ENCODE peak calls at places on chromosomes 6 and 20, in eight cellular contexts. One of them, this sample, is unnamed.

GRCh38 chr6:41730531-41731436 is 4.6 kb downstream of the TFEB start:
- DNase-seq in endothelial cell of umbilical vein: peak
- DNase-seq in psoas muscle: no peak
- DNase-seq in fibroblast of the aortic adventitia: no peak
- DNase-seq in erythroblast: no peak
- DNase-seq in amniotic stem cell: no peak
- DNase-seq in endodermal cell: no peak
- DNase-seq in colonic mucosa: no peak
- DNase-seq in this sample: peak

GRCh38 chr6:124310139-124310538 is 506.5 kb downstream of the NKAIN2 start:
- DNase-seq in endothelial cell of umbilical vein: no peak
- DNase-seq in psoas muscle: no peak
- DNase-seq in fibroblast of the aortic adventitia: no peak
- DNase-seq in erythroblast: no peak
- DNase-seq in amniotic stem cell: no peak
- DNase-seq in endodermal cell: no peak
- DNase-seq in colonic mucosa: no peak
- DNase-seq in this sample: no peak

GRCh38 chr20:46814366-46815232 is 80.0 kb upstream of the EYA2 start:
- DNase-seq in endothelial cell of umbilical vein: no peak
- DNase-seq in psoas muscle: no peak
- DNase-seq in fibroblast of the aortic adventitia: peak
- DNase-seq in erythroblast: no peak
- DNase-seq in amniotic stem cell: peak
- DNase-seq in endodermal cell: peak
- DNase-seq in colonic mucosa: no peak
- DNase-seq in this sample: no peak

GRCh38 chr6:33075568-33076405 is at the start of gene HLA-DPB1:
- DNase-seq in endothelial cell of umbilical vein: peak
- DNase-seq in psoas muscle: no peak
- DNase-seq in fibroblast of the aortic adventitia: peak
- DNase-seq in erythroblast: peak
- DNase-seq in amniotic stem cell: no peak
- DNase-seq in endodermal cell: no peak
- DNase-seq in colonic mucosa: no peak
- DNase-seq in this sample: no peak

GRCh38 chr20:60050193-60050960 is 92.2 kb downstream of the CDH26 start:
- DNase-seq in endothelial cell of umbilical vein: no peak
- DNase-seq in psoas muscle: no peak
- DNase-seq in fibroblast of the aortic adventitia: no peak
- DNase-seq in erythroblast: no peak
- DNase-seq in amniotic stem cell: no peak
- DNase-seq in endodermal cell: peak
- DNase-seq in colonic mucosa: no peak
- DNase-seq in this sample: no peak

GRCh38 chr6:10268111-10268510 is 146.8 kb downstream of the TFAP2A start:
- DNase-seq in endothelial cell of umbilical vein: no peak
- DNase-seq in psoas muscle: no peak
- DNase-seq in fibroblast of the aortic adventitia: no peak
- DNase-seq in erythroblast: no peak
- DNase-seq in amniotic stem cell: no peak
- DNase-seq in endodermal cell: peak
- DNase-seq in colonic mucosa: no peak
- DNase-seq in this sample: no peak

GRCh38 chr20:967796-968742 is 34.0 kb downstream of the RSPO4 start:
- DNase-seq in endothelial cell of umbilical vein: peak
- DNase-seq in psoas muscle: no peak
- DNase-seq in fibroblast of the aortic adventitia: peak
- DNase-seq in erythroblast: peak
- DNase-seq in amniotic stem cell: no peak
- DNase-seq in endodermal cell: peak
- DNase-seq in colonic mucosa: peak
- DNase-seq in this sample: no peak

GRCh38 chr20:667351-668034 is 8.1 kb downstream of the SCRT2 start:
- DNase-seq in endothelial cell of umbilical vein: peak
- DNase-seq in psoas muscle: peak
- DNase-seq in fibroblast of the aortic adventitia: peak
- DNase-seq in erythroblast: peak
- DNase-seq in amniotic stem cell: no peak
- DNase-seq in endodermal cell: peak
- DNase-seq in colonic mucosa: peak
- DNase-seq in this sample: peak

GRCh38 chr6:156795825-156796224 is 18.6 kb downstream of the ARID1B start:
- DNase-seq in endothelial cell of umbilical vein: no peak
- DNase-seq in psoas muscle: no peak
- DNase-seq in fibroblast of the aortic adventitia: no peak
- DNase-seq in erythroblast: no peak
- DNase-seq in amniotic stem cell: no peak
- DNase-seq in endodermal cell: peak
- DNase-seq in colonic mucosa: no peak
- DNase-seq in this sample: no peak

GRCh38 chr6:97396880-97397279 is 113.9 kb upstream of the MMS22L start:
- DNase-seq in endothelial cell of umbilical vein: no peak
- DNase-seq in psoas muscle: no peak
- DNase-seq in fibroblast of the aortic adventitia: no peak
- DNase-seq in erythroblast: no peak
- DNase-seq in amniotic stem cell: no peak
- DNase-seq in endodermal cell: no peak
- DNase-seq in colonic mucosa: no peak
- DNase-seq in this sample: no peak

GRCh38 chr6:37042139-37042538 is 36.7 kb downstream of the FGD2 start:
- DNase-seq in endothelial cell of umbilical vein: no peak
- DNase-seq in psoas muscle: no peak
- DNase-seq in fibroblast of the aortic adventitia: no peak
- DNase-seq in erythroblast: no peak
- DNase-seq in amniotic stem cell: no peak
- DNase-seq in endodermal cell: peak
- DNase-seq in colonic mucosa: no peak
- DNase-seq in this sample: peak

GRCh38 chr6:43996614-43997341 is 130.5 kb downstream of the MRPL14 start:
- DNase-seq in endothelial cell of umbilical vein: no peak
- DNase-seq in psoas muscle: no peak
- DNase-seq in fibroblast of the aortic adventitia: no peak
- DNase-seq in erythroblast: no peak
- DNase-seq in amniotic stem cell: no peak
- DNase-seq in endodermal cell: peak
- DNase-seq in colonic mucosa: no peak
- DNase-seq in this sample: peak

GRCh38 chr6:39102024-39102820 is 12.8 kb downstream of the SAYSD1 start:
- DNase-seq in endothelial cell of umbilical vein: peak
- DNase-seq in psoas muscle: no peak
- DNase-seq in fibroblast of the aortic adventitia: peak
- DNase-seq in erythroblast: peak
- DNase-seq in amniotic stem cell: no peak
- DNase-seq in endodermal cell: peak
- DNase-seq in colonic mucosa: no peak
- DNase-seq in this sample: no peak

GRCh38 chr6:155183095-155183494 is 80.7 kb upstream of the CLDN20 start:
- DNase-seq in endothelial cell of umbilical vein: peak
- DNase-seq in psoas muscle: no peak
- DNase-seq in fibroblast of the aortic adventitia: no peak
- DNase-seq in erythroblast: no peak
- DNase-seq in amniotic stem cell: no peak
- DNase-seq in endodermal cell: no peak
- DNase-seq in colonic mucosa: no peak
- DNase-seq in this sample: no peak

GRCh38 chr20:37316116-37316774 is 26.8 kb downstream of the MANBAL start:
- DNase-seq in endothelial cell of umbilical vein: no peak
- DNase-seq in psoas muscle: no peak
- DNase-seq in fibroblast of the aortic adventitia: no peak
- DNase-seq in erythroblast: no peak
- DNase-seq in amniotic stem cell: no peak
- DNase-seq in endodermal cell: no peak
- DNase-seq in colonic mucosa: no peak
- DNase-seq in this sample: peak

GRCh38 chr20:57425150-57426013 is 34.2 kb downstream of the RBM38 start:
- DNase-seq in endothelial cell of umbilical vein: no peak
- DNase-seq in psoas muscle: no peak
- DNase-seq in fibroblast of the aortic adventitia: peak
- DNase-seq in erythroblast: no peak
- DNase-seq in amniotic stem cell: no peak
- DNase-seq in endodermal cell: peak
- DNase-seq in colonic mucosa: no peak
- DNase-seq in this sample: no peak

GRCh38 chr6:17417817-17418216 is 24.4 kb downstream of the CAP2 start:
- DNase-seq in endothelial cell of umbilical vein: no peak
- DNase-seq in psoas muscle: no peak
- DNase-seq in fibroblast of the aortic adventitia: peak
- DNase-seq in erythroblast: no peak
- DNase-seq in amniotic stem cell: peak
- DNase-seq in endodermal cell: peak
- DNase-seq in colonic mucosa: no peak
- DNase-seq in this sample: no peak

GRCh38 chr6:89357390-89357789 is 4.9 kb upstream of the UBE2J1 start:
- DNase-seq in endothelial cell of umbilical vein: peak
- DNase-seq in psoas muscle: no peak
- DNase-seq in fibroblast of the aortic adventitia: no peak
- DNase-seq in erythroblast: peak
- DNase-seq in amniotic stem cell: no peak
- DNase-seq in endodermal cell: no peak
- DNase-seq in colonic mucosa: no peak
- DNase-seq in this sample: no peak

GRCh38 chr6:166615059-166615770 is 11.8 kb downstream of the RPS6KA2 start:
- DNase-seq in endothelial cell of umbilical vein: peak
- DNase-seq in psoas muscle: no peak
- DNase-seq in fibroblast of the aortic adventitia: no peak
- DNase-seq in erythroblast: no peak
- DNase-seq in amniotic stem cell: no peak
- DNase-seq in endodermal cell: peak
- DNase-seq in colonic mucosa: no peak
- DNase-seq in this sample: no peak

GRCh38 chr6:6843057-6843627 is 254.6 kb downstream of the LY86 start:
- DNase-seq in endothelial cell of umbilical vein: no peak
- DNase-seq in psoas muscle: no peak
- DNase-seq in fibroblast of the aortic adventitia: peak
- DNase-seq in erythroblast: no peak
- DNase-seq in amniotic stem cell: no peak
- DNase-seq in endodermal cell: peak
- DNase-seq in colonic mucosa: no peak
- DNase-seq in this sample: no peak

GRCh38 chr20:4295226-4295625 is 279.9 kb upstream of the RNF24 start:
- DNase-seq in endothelial cell of umbilical vein: no peak
- DNase-seq in psoas muscle: no peak
- DNase-seq in fibroblast of the aortic adventitia: no peak
- DNase-seq in erythroblast: no peak
- DNase-seq in amniotic stem cell: no peak
- DNase-seq in endodermal cell: no peak
- DNase-seq in colonic mucosa: no peak
- DNase-seq in this sample: no peak

GRCh38 chr6:11486959-11487358 is 50.6 kb upstream of the TMEM170B start:
- DNase-seq in endothelial cell of umbilical vein: no peak
- DNase-seq in psoas muscle: no peak
- DNase-seq in fibroblast of the aortic adventitia: no peak
- DNase-seq in erythroblast: no peak
- DNase-seq in amniotic stem cell: no peak
- DNase-seq in endodermal cell: no peak
- DNase-seq in colonic mucosa: no peak
- DNase-seq in this sample: no peak

GRCh38 chr6:158970640-158971291 is 29.2 kb downstream of the RSPH3 start:
- DNase-seq in endothelial cell of umbilical vein: no peak
- DNase-seq in psoas muscle: no peak
- DNase-seq in fibroblast of the aortic adventitia: peak
- DNase-seq in erythroblast: no peak
- DNase-seq in amniotic stem cell: no peak
- DNase-seq in endodermal cell: peak
- DNase-seq in colonic mucosa: no peak
- DNase-seq in this sample: no peak

GRCh38 chr20:62640870-62641748 is 1.2 kb upstream of the SLCO4A1 start:
- DNase-seq in endothelial cell of umbilical vein: no peak
- DNase-seq in psoas muscle: no peak
- DNase-seq in fibroblast of the aortic adventitia: no peak
- DNase-seq in erythroblast: no peak
- DNase-seq in amniotic stem cell: no peak
- DNase-seq in endodermal cell: no peak
- DNase-seq in colonic mucosa: no peak
- DNase-seq in this sample: no peak

GRCh38 chr6:69622924-69623323 is 173.9 kb downstream of the LMBRD1 start:
- DNase-seq in endothelial cell of umbilical vein: no peak
- DNase-seq in psoas muscle: no peak
- DNase-seq in fibroblast of the aortic adventitia: no peak
- DNase-seq in erythroblast: no peak
- DNase-seq in amniotic stem cell: no peak
- DNase-seq in endodermal cell: peak
- DNase-seq in colonic mucosa: no peak
- DNase-seq in this sample: no peak

This sample was measured in cardiac septum.